ENCODE peak calls at places on chromosomes 1 and 21, in seven cellular contexts. H is fibroblast of the aortic adventitia, L is neural progenitor cell, M is foreskin fibroblast, R is fibroblast of lung, Z is astrocyte of the spinal cord, G is heart right ventricle. K is an unnamed sample.

GRCh38 chr1:55965981-55966461 is 613.3 kb downstream of the PLPP3 start:
- DNase-seq in Z (peak), R (no peak), G (no peak), M (peak), L (no peak), H (peak), K (no peak)

GRCh38 chr1:59879556-59879955 is 47.0 kb downstream of the CYP2J2 start:
- DNase-seq in Z (peak), L (peak), H (peak), R (peak), M (peak), G (peak), K (peak)

GRCh38 chr1:187051618-187052232 is 223.0 kb downstream of the PLA2G4A start:
- DNase-seq in L (peak), Z (peak), R (peak), H (peak), M (peak), G (no peak), K (peak)

GRCh38 chr1:221698579-221699349 is 43.1 kb downstream of the DUSP10 start:
- DNase-seq in H (peak), G (no peak), M (no peak), L (no peak), R (no peak), Z (no peak), K (no peak)

GRCh38 chr21:17466166-17466565 is 46.7 kb upstream of the CXADR start:
- DNase-seq in L (no peak), R (peak), H (peak), G (no peak), Z (peak), M (peak), K (no peak)

GRCh38 chr1:157766792-157767191 is 10.1 kb downstream of the FCRL2 start:
- DNase-seq in H (no peak), Z (no peak), G (no peak), R (no peak), L (no peak), M (no peak), K (no peak)

GRCh38 chr1:36134805-36135339 is 9.8 kb upstream of the COL8A2 start:
- DNase-seq in R (peak), Z (peak), L (peak), M (peak), H (peak), G (no peak), K (no peak)

GRCh38 chr1:172746091-172746949 is 87.4 kb downstream of the FASLG start:
- DNase-seq in Z (peak), G (no peak), L (no peak), H (peak), M (peak), R (peak), K (peak)

GRCh38 chr1:19477284-19478240 is 7.8 kb downstream of the CAPZB start:
- DNase-seq in R (no peak), Z (no peak), H (peak), M (no peak), L (no peak), G (no peak), K (no peak)

GRCh38 chr1:24085546-24085945 is 26.4 kb downstream of the MYOM3 start:
- DNase-seq in Z (peak), R (peak), G (no peak), H (peak), L (no peak), M (peak), K (no peak)

GRCh38 chr1:92968138-92969032 is 7.1 kb upstream of the DIPK1A start:
- DNase-seq in G (no peak), R (peak), Z (no peak), M (peak), L (peak), H (no peak), K (no peak)

GRCh38 chr1:31822766-31823165 is 6.9 kb upstream of the SPOCD1 start:
- DNase-seq in L (no peak), G (no peak), Z (no peak), R (peak), H (peak), M (peak), K (no peak)

GRCh38 chr1:230832466-230832865 is 35.9 kb downstream of the C1orf198 start:
- DNase-seq in R (no peak), M (peak), G (no peak), L (no peak), H (peak), Z (no peak), K (no peak)

GRCh38 chr21:30443226-30443625 is 3.2 kb downstream of the KRTAP15-1 start:
- DNase-seq in H (no peak), Z (no peak), G (no peak), R (no peak), M (no peak), L (no peak), K (no peak)

GRCh38 chr1:2796890-2797740 is 4.4 kb downstream of the TTC34 start:
- DNase-seq in G (no peak), Z (no peak), M (no peak), H (no peak), L (no peak), R (no peak), K (no peak)

GRCh38 chr1:183209533-183210158 is 23.6 kb downstream of the LAMC2 start:
- DNase-seq in R (peak), G (no peak), H (peak), M (peak), L (no peak), Z (peak), K (peak)

GRCh38 chr1:3907031-3907534 is 7.0 kb upstream of the C1orf174 start:
- DNase-seq in R (no peak), G (no peak), L (peak), H (no peak), Z (no peak), M (no peak), K (no peak)

GRCh38 chr1:170716835-170717429 is 53.0 kb downstream of the PRRX1 start:
- DNase-seq in R (no peak), M (no peak), G (no peak), H (no peak), L (no peak), Z (no peak), K (no peak)

GRCh38 chr1:54499097-54500029 is 48.7 kb upstream of the ACOT11 start:
- DNase-seq in R (peak), H (peak), G (no peak), M (peak), L (peak), Z (peak), K (no peak)

GRCh38 chr1:156117414-156118174 is 3.1 kb downstream of the LMNA start:
- DNase-seq in H (no peak), G (no peak), M (peak), L (no peak), Z (no peak), R (no peak), K (no peak)
- H3K4me3 ChIP-seq in H (peak), G (peak), M (peak), L (no peak), Z (peak), R (peak), K (peak)

GRCh38 chr1:160375788-160376524 is 9.1 kb downstream of the NHLH1 start:
- DNase-seq in M (peak), Z (no peak), H (no peak), L (peak), G (no peak), R (no peak), K (no peak)

GRCh38 chr1:160373696-160374095 is 6.8 kb downstream of the NHLH1 start:
- DNase-seq in M (peak), G (no peak), R (no peak), Z (no peak), L (peak), H (no peak), K (no peak)

GRCh38 chr1:160376525-160377131 is 9.8 kb downstream of the NHLH1 start:
- DNase-seq in M (peak), H (peak), G (no peak), R (peak), Z (peak), L (peak), K (peak)

GRCh38 chr1:160374291-160374690 is 7.4 kb downstream of the NHLH1 start:
- DNase-seq in L (no peak), G (no peak), Z (no peak), M (no peak), H (no peak), R (no peak), K (no peak)

GRCh38 chr1:160374701-160375443 is 8.0 kb downstream of the NHLH1 start:
- DNase-seq in G (no peak), Z (no peak), H (no peak), R (no peak), M (no peak), L (peak), K (no peak)
- H3K4me3 ChIP-seq in G (no peak), Z (no peak), H (no peak), R (no peak), M (no peak), L (peak), K (no peak)

GRCh38 chr1:121519042-121519755 is 334.4 kb downstream of the SRGAP2C start:
- DNase-seq in G (peak), H (peak), L (peak), R (peak), Z (peak), M (peak), K (no peak)

GRCh38 chr1:121515235-121515634 is 330.5 kb downstream of the SRGAP2C start:
- DNase-seq in H (no peak), Z (no peak), L (no peak), G (no peak), R (no peak), M (no peak), K (no peak)

GRCh38 chr1:121516279-121516967 is 331.6 kb downstream of the SRGAP2C start:
- DNase-seq in R (no peak), G (peak), Z (no peak), H (no peak), M (no peak), L (no peak), K (no peak)

GRCh38 chr1:121517586-121518230 is 332.9 kb downstream of the SRGAP2C start:
- DNase-seq in L (no peak), G (no peak), H (no peak), R (no peak), Z (no peak), M (no peak), K (no peak)

GRCh38 chr1:121518726-121519041 is 333.9 kb downstream of the SRGAP2C start:
- DNase-seq in Z (no peak), H (no peak), R (no peak), M (no peak), G (no peak), L (no peak), K (no peak)
- H3K4me3 ChIP-seq in Z (peak), H (peak), R (peak), M (no peak), G (peak), L (peak), K (peak)

DNA sequence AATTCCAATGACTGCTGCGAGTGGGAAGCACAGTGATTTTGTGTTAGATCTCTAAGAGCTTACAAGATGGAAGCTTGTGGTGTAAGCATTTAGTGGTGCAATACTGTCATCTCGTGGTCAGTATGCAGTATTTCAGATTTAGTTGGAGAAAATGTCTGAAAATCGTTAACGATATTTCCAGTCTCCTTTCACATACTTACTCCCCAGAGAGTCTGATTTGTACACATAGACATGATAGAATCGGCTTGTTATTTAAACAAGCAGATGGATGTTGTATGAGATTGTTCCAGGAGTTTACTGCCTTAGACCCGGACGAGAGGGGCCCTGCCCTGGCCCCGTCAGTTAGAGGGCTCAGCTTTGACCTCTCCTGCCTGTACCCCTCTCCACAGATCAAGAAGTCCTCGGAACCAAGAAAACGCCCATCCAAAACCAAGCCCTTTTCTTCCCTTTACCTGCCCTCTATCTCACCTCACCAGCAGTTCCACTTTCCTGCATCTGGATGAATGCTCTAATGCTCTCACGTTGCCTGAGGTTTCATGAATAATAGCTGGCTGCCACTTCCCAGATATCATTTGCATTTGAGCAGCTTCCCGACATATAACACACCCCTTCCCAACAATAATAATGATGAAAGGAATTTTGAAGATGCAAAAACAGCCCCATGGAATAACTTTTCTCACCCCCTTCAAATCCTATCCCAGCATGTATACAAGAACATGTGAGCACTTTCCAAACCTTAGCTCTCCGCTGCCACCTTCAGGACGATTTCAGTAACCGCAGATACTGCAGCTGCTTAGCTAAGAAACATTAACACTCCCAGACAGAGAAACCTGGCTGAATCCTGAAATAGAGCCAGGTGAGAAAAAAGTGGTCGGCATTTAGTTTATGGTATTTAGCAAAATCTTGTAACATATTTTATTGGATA is 247.3 kb downstream of the LTN1 start:
- DNase-seq in G (peak), L (peak), Z (peak), M (peak), R (peak), H (peak), K (peak)
- H3K4me3 ChIP-seq in G (peak), L (peak), Z (peak), M (peak), R (peak), H (peak), K (peak)

DNA sequence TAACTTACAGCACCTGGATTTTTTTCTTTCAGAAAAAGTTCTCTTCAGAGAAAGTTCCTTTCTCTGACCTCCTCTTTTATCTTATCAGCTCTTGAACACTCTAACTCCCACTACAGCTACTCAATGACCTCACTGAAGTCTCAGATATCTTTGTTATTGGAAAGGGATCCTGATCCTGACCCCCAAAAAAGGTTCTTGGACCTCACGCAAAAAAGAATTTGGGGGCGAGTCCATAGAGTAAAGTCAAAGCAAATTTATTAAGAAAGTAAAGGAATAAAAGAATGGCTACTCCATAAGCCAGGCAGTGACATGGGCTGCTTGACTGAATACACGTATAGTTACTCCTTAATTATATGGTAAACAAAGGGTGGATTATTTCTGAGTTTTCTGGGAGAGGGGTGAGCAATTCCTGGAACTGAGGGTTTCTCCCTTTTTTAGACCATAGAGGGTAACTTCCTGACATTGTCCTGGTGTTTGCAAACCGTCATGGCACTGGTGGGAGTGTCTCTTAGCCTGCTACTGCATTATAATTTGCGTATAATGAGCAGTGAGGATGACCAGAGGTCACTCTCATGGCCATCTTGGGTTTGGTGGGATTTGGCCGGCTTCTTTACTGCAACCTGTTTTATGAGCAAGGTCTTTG is 44.2 kb downstream of the WDR64 start:
- DNase-seq in Z (no peak), M (no peak), R (no peak), L (no peak), H (no peak), G (no peak), K (no peak)
- H3K4me3 ChIP-seq in Z (no peak), M (no peak), R (no peak), L (no peak), H (no peak), G (no peak), K (no peak)

GRCh38 chr1:74356493-74356892 is 121.3 kb downstream of the TNNI3K start:
- DNase-seq in Z (peak), H (no peak), M (peak), R (no peak), G (no peak), L (no peak), K (no peak)

GRCh38 chr1:74362691-74363090 is 127.5 kb downstream of the TNNI3K start:
- DNase-seq in H (no peak), L (no peak), M (no peak), Z (no peak), G (no peak), R (no peak), K (no peak)

GRCh38 chr1:74357150-74357549 is 122.0 kb downstream of the TNNI3K start:
- DNase-seq in R (no peak), L (no peak), G (no peak), Z (no peak), H (no peak), M (no peak), K (no peak)
- H3K4me3 ChIP-seq in R (no peak), L (no peak), G (no peak), Z (no peak), H (no peak), M (no peak), K (no peak)

DNA sequence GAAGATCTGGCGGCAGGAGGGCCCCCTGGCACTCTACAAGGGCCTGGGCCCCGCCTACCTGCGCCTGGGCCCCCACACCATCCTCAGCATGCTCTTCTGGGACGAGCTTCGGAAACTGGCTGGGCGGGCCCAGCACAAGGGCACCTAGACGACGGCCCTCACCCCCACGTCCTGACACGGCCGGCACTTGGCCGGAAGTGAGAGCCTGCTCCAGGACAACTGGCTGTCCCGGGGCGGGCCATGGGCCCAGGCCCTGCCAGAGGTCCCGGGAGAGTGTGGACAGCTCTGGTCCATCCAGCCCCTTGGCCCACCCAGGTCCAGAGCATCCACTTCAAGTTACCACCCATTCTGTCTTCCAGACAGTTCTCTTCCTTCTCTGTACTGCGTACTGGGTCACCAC is 3.0 kb upstream of the TMEM82 start:
- DNase-seq in L (no peak), M (no peak), H (no peak), G (no peak), Z (no peak), R (no peak), K (no peak)
- H3K4me3 ChIP-seq in L (no peak), M (no peak), H (no peak), G (no peak), Z (no peak), R (no peak), K (no peak)

GRCh38 chr1:111938123-111938522 is 51.3 kb downstream of the KCND3 start:
- DNase-seq in Z (no peak), R (no peak), M (no peak), L (no peak), G (no peak), H (no peak), K (no peak)

GRCh38 chr1:111934346-111934745 is 55.1 kb downstream of the KCND3 start:
- DNase-seq in M (no peak), R (no peak), Z (no peak), G (no peak), H (no peak), L (no peak), K (no peak)

GRCh38 chr1:111937147-111937725 is 52.2 kb downstream of the KCND3 start:
- DNase-seq in M (no peak), L (no peak), H (no peak), G (no peak), Z (no peak), R (no peak), K (no peak)

GRCh38 chr1:111943056-111943455 is 46.4 kb downstream of the KCND3 start:
- DNase-seq in H (no peak), L (no peak), G (no peak), Z (no peak), M (no peak), R (no peak), K (no peak)

DNA sequence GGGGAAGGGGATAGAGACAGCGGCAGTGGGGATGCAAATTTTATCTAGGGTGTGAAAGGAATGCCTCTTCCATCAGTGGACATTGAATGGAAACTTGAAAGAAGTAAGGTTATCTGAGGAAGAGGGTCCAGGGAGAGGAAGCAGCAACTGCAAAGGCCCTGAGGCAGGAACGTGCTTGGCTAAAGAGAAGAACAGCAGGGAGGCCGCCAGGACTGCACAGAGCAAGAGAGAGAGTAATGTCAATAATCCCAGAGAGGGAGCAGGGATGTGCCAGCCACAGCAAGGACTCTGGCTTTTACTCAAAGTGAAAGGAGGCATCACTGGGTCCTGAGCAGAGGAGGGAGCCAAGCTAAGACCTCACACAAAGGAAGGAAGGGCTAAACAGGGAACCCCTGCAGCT is 50.9 kb downstream of the KCND3 start:
- DNase-seq in Z (no peak), M (no peak), R (no peak), L (no peak), H (no peak), G (no peak), K (no peak)
- H3K4me3 ChIP-seq in Z (no peak), M (no peak), R (no peak), L (no peak), H (no peak), G (no peak), K (no peak)

GRCh38 chr1:205128050-205128449 is 6.3 kb upstream of the RBBP5 start:
- DNase-seq in R (no peak), L (no peak), M (no peak), H (no peak), G (no peak), Z (no peak), K (no peak)
- H3K4me3 ChIP-seq in R (no peak), L (no peak), M (no peak), H (no peak), G (no peak), Z (no peak), K (no peak)

GRCh38 chr1:242523968-242524570 is 428 bp downstream of the PLD5 start:
- DNase-seq in G (peak), L (peak), R (peak), Z (peak), M (peak), H (no peak), K (no peak)
- H3K4me3 ChIP-seq in G (peak), L (peak), R (peak), Z (peak), M (peak), H (peak), K (peak)

K was measured in epithelial cell of proximal tubule.